ENCODE peak calls at places on chromosomes 1 and 21, in four cellular contexts. One of them, this sample, is unnamed.

GRCh38 chr1:165395522-165396300 is 39.2 kb upstream of the LMX1A start:
- DNase-seq in HS-5: no peak
- DNase-seq in left cardiac atrium: no peak
- DNase-seq in left ventricle myocardium superior: no peak
- DNase-seq in this sample: no peak

GRCh38 chr1:32727876-32728275 is 25.3 kb upstream of the SYNC start:
- DNase-seq in HS-5: no peak
- DNase-seq in left ventricle myocardium superior: no peak
- DNase-seq in left cardiac atrium: no peak
- DNase-seq in this sample: no peak

GRCh38 chr1:51305371-51305823 is 25.0 kb downstream of the TTC39A start:
- DNase-seq in left cardiac atrium: no peak
- DNase-seq in left ventricle myocardium superior: no peak
- DNase-seq in HS-5: no peak
- DNase-seq in this sample: no peak

GRCh38 chr1:7149080-7149838 is 364.0 kb downstream of the CAMTA1 start:
- DNase-seq in HS-5: no peak
- DNase-seq in left cardiac atrium: peak; percentile 72
- DNase-seq in left ventricle myocardium superior: peak; percentile 88
- DNase-seq in this sample: no peak

GRCh38 chr1:9850442-9851162 is 26.8 kb upstream of the CLSTN1 start:
- DNase-seq in left cardiac atrium: no peak
- DNase-seq in HS-5: no peak
- DNase-seq in left ventricle myocardium superior: no peak
- DNase-seq in this sample: no peak

GRCh38 chr1:51189421-51190073 is 46.5 kb upstream of the RNF11 start:
- DNase-seq in left ventricle myocardium superior: no peak
- DNase-seq in left cardiac atrium: peak; percentile 27
- DNase-seq in HS-5: peak; percentile 45
- DNase-seq in this sample: no peak

GRCh38 chr1:174871886-174872285 is 127.9 kb upstream of the CACYBP start:
- DNase-seq in left cardiac atrium: no peak
- DNase-seq in left ventricle myocardium superior: no peak
- DNase-seq in HS-5: no peak
- DNase-seq in this sample: no peak

GRCh38 chr1:192998536-192998935 is 60.6 kb downstream of the UCHL5 start:
- DNase-seq in HS-5: no peak
- DNase-seq in left ventricle myocardium superior: no peak
- DNase-seq in left cardiac atrium: no peak
- DNase-seq in this sample: no peak

GRCh38 chr1:100585774-100586173 is 47.8 kb downstream of the GPR88 start:
- DNase-seq in HS-5: peak; percentile 53
- DNase-seq in left cardiac atrium: no peak
- DNase-seq in left ventricle myocardium superior: no peak
- DNase-seq in this sample: no peak

GRCh38 chr1:102032534-102032933 is 35.8 kb upstream of the OLFM3 start:
- DNase-seq in HS-5: no peak
- DNase-seq in left ventricle myocardium superior: no peak
- DNase-seq in left cardiac atrium: no peak
- DNase-seq in this sample: no peak

GRCh38 chr1:213419369-213420030 is 368.5 kb downstream of the RPS6KC1 start:
- DNase-seq in left ventricle myocardium superior: no peak
- DNase-seq in HS-5: no peak
- DNase-seq in left cardiac atrium: no peak
- DNase-seq in this sample: no peak

GRCh38 chr1:114510235-114511047 is 562 bp downstream of the TRIM33 start:
- DNase-seq in HS-5: peak; percentile 10
- DNase-seq in left ventricle myocardium superior: peak; percentile 62
- DNase-seq in left cardiac atrium: peak; percentile 52
- DNase-seq in this sample: no peak

GRCh38 chr1:159030865-159031472 is 21.3 kb downstream of the IFI16 start:
- DNase-seq in left ventricle myocardium superior: no peak
- DNase-seq in HS-5: no peak
- DNase-seq in left cardiac atrium: no peak
- DNase-seq in this sample: no peak

GRCh38 chr1:10031461-10031860 is 1.3 kb upstream of the UBE4B start:
- DNase-seq in left cardiac atrium: no peak
- DNase-seq in HS-5: peak; percentile 82
- DNase-seq in left ventricle myocardium superior: no peak
- DNase-seq in this sample: no peak

GRCh38 chr1:160261526-160261877 is 847 bp downstream of the DCAF8 start:
- DNase-seq in HS-5: peak; percentile 37
- DNase-seq in left ventricle myocardium superior: no peak
- DNase-seq in left cardiac atrium: no peak
- DNase-seq in this sample: no peak

GRCh38 chr1:34132161-34132420 is 32.9 kb downstream of the CSMD2 start:
- DNase-seq in left cardiac atrium: no peak
- DNase-seq in left ventricle myocardium superior: no peak
- DNase-seq in HS-5: no peak
- DNase-seq in this sample: no peak

GRCh38 chr1:230171337-230172015 is 104.4 kb downstream of the GALNT2 start:
- DNase-seq in left ventricle myocardium superior: no peak
- DNase-seq in left cardiac atrium: no peak
- DNase-seq in HS-5: peak; percentile 60
- DNase-seq in this sample: no peak

GRCh38 chr21:42595281-42596187 is 57.9 kb upstream of the PDE9A start:
- DNase-seq in left cardiac atrium: no peak
- DNase-seq in left ventricle myocardium superior: no peak
- DNase-seq in HS-5: no peak
- DNase-seq in this sample: no peak

GRCh38 chr1:35708179-35708891 is 10.3 kb downstream of the C1orf216 start:
- DNase-seq in HS-5: no peak
- DNase-seq in left cardiac atrium: no peak
- DNase-seq in left ventricle myocardium superior: no peak
- DNase-seq in this sample: no peak

GRCh38 chr1:221708076-221708571 is 33.8 kb downstream of the DUSP10 start:
- DNase-seq in HS-5: no peak
- DNase-seq in left ventricle myocardium superior: no peak
- DNase-seq in left cardiac atrium: no peak
- DNase-seq in this sample: no peak

GRCh38 chr1:78622548-78622947 is 2.3 kb downstream of the IFI44L start:
- DNase-seq in HS-5: no peak
- DNase-seq in left cardiac atrium: no peak
- DNase-seq in left ventricle myocardium superior: no peak
- DNase-seq in this sample: no peak

GRCh38 chr21:44049606-44050005 is 37.5 kb downstream of the TRAPPC10 start:
- DNase-seq in left ventricle myocardium superior: no peak
- DNase-seq in HS-5: no peak
- DNase-seq in left cardiac atrium: no peak
- DNase-seq in this sample: no peak

GRCh38 chr1:174875306-174875705 is 124.4 kb upstream of the CACYBP start:
- DNase-seq in HS-5: no peak
- DNase-seq in left ventricle myocardium superior: no peak
- DNase-seq in left cardiac atrium: no peak
- DNase-seq in this sample: no peak

GRCh38 chr1:169371400-169371799 is 3.4 kb downstream of the BLZF1 start:
- DNase-seq in HS-5: no peak
- DNase-seq in left ventricle myocardium superior: no peak
- DNase-seq in left cardiac atrium: no peak
- DNase-seq in this sample: no peak

GRCh38 chr1:233520510-233521191 is 93.3 kb upstream of the KCNK1 start:
- DNase-seq in left ventricle myocardium superior: no peak
- DNase-seq in left cardiac atrium: no peak
- DNase-seq in HS-5: peak; percentile 43
- DNase-seq in this sample: peak; percentile 46

GRCh38 chr1:51661081-51661518 is 44.2 kb downstream of the OSBPL9 start:
- DNase-seq in left cardiac atrium: no peak
- DNase-seq in HS-5: peak; percentile 91
- DNase-seq in left ventricle myocardium superior: no peak
- DNase-seq in this sample: no peak

GRCh38 chr1:66450043-66450514 is 83.9 kb upstream of the SGIP1 start:
- DNase-seq in left cardiac atrium: peak; percentile 29
- DNase-seq in left ventricle myocardium superior: no peak
- DNase-seq in HS-5: no peak
- DNase-seq in this sample: no peak

GRCh38 chr1:108610073-108610472 is 50.2 kb downstream of the EEIG2 start:
- DNase-seq in left cardiac atrium: no peak
- DNase-seq in HS-5: no peak
- DNase-seq in left ventricle myocardium superior: no peak
- DNase-seq in this sample: no peak

GRCh38 chr21:36199021-36199420 is 42.4 kb downstream of the DOP1B start:
- DNase-seq in HS-5: no peak
- DNase-seq in left ventricle myocardium superior: no peak
- DNase-seq in left cardiac atrium: no peak
- DNase-seq in this sample: no peak

GRCh38 chr1:27003745-27004470 is 8.7 kb downstream of the TENT5B start:
- DNase-seq in left ventricle myocardium superior: no peak
- DNase-seq in left cardiac atrium: no peak
- DNase-seq in HS-5: no peak
- DNase-seq in this sample: no peak

This sample was measured in keratinocyte.